ENCODE peak calls at places on chromosomes 7 and 10, in five cellular contexts. X is right lobe of liver, R is HepG2, J is gastrocnemius medialis, Q is A549. F is an unnamed sample.
A peak's percentile ranks its signal among the peaks of the same experiment; 100 is the strongest.

GRCh38 chr7:19051767-19052375 is 65.6 kb downstream of the TWIST1 start:
- ATAC-seq in X (peak; percentile 61), J (no peak), R (peak; percentile 46), Q (no peak), F (no peak)

GRCh38 chr7:18408868-18409267 is 86.7 kb upstream of the HDAC9 start:
- ATAC-seq in X (no peak), R (no peak), J (no peak), Q (no peak), F (no peak)

GRCh38 chr7:30147785-30148184 is 13.0 kb downstream of the MTURN start:
- ATAC-seq in J (no peak), X (no peak), Q (no peak), R (no peak), F (no peak)

GRCh38 chr7:5406957-5407930 is 16.4 kb downstream of the TNRC18 start:
- ATAC-seq in J (no peak), X (peak; percentile 24), Q (peak; percentile 13), R (peak; percentile 24), F (no peak)

GRCh38 chr10:48450233-48450810 is 143.8 kb downstream of the MAPK8 start:
- ATAC-seq in X (no peak), R (no peak), Q (no peak), J (no peak), F (no peak)

GRCh38 chr10:102410427-102411073 is 8.0 kb downstream of the PSD start:
- ATAC-seq in J (no peak), Q (no peak), R (no peak), X (no peak), F (no peak)

GRCh38 chr10:67978749-67979148 is 94.3 kb downstream of the SIRT1 start:
- ATAC-seq in X (no peak), Q (no peak), J (no peak), R (no peak), F (no peak)

GRCh38 chr7:41103331-41103730 is 599.6 kb downstream of the INHBA start:
- ATAC-seq in X (no peak), R (no peak), Q (no peak), J (no peak), F (no peak)

GRCh38 chr7:55308186-55308929 is 56.8 kb upstream of the LANCL2 start:
- ATAC-seq in J (no peak), R (peak; percentile 69), Q (no peak), X (no peak), F (no peak)

GRCh38 chr10:77527839-77528238 is 109.8 kb downstream of the KCNMA1 start:
- ATAC-seq in J (no peak), Q (no peak), X (no peak), R (no peak), F (no peak)

GRCh38 chr7:28889290-28889689 is 68.8 kb downstream of the TRIL start:
- ATAC-seq in X (no peak), R (no peak), J (no peak), Q (no peak), F (no peak)

GRCh38 chr10:106540606-106541005 is 623.9 kb downstream of the SORCS1 start:
- ATAC-seq in J (no peak), Q (no peak), X (no peak), R (no peak), F (no peak)

GRCh38 chr10:87712913-87713616 is 53.4 kb downstream of the PAPSS2 start:
- ATAC-seq in Q (no peak), R (no peak), J (no peak), X (no peak), F (no peak)

GRCh38 chr10:4678023-4678950 is 147.7 kb upstream of the AKR1E2 start:
- ATAC-seq in J (peak; percentile 85), Q (peak; percentile 88), X (peak; percentile 74), R (peak; percentile 48), F (peak; percentile 87)

GRCh38 chr10:103640436-103641181 is 147.1 kb downstream of the NEURL1 start:
- ATAC-seq in Q (no peak), R (no peak), X (no peak), J (peak; percentile 83), F (no peak)

GRCh38 chr7:106236065-106236464 is 48.7 kb downstream of the NAMPT start:
- ATAC-seq in Q (no peak), R (no peak), J (peak; percentile 80), X (peak; percentile 50), F (no peak)

GRCh38 chr10:84139126-84140035 is at the start of gene GHITM:
- ATAC-seq in Q (peak; percentile 96), X (peak; percentile 98), J (peak; percentile 98), R (peak; percentile 93), F (peak; percentile 99)
- TF ChIP-seq POLR2A in Q (peak; percentile 59), X (peak; percentile 94), J (peak; percentile 95), R (peak; percentile 84), F (peak; percentile 92)

GRCh38 chr10:11682267-11682683 is 59.9 kb upstream of the ECHDC3 start:
- ATAC-seq in J (no peak), R (no peak), Q (no peak), X (no peak), F (no peak)
- TF ChIP-seq POLR2A in J (no peak), R (no peak), Q (no peak), X (no peak), F (no peak)

DNA sequence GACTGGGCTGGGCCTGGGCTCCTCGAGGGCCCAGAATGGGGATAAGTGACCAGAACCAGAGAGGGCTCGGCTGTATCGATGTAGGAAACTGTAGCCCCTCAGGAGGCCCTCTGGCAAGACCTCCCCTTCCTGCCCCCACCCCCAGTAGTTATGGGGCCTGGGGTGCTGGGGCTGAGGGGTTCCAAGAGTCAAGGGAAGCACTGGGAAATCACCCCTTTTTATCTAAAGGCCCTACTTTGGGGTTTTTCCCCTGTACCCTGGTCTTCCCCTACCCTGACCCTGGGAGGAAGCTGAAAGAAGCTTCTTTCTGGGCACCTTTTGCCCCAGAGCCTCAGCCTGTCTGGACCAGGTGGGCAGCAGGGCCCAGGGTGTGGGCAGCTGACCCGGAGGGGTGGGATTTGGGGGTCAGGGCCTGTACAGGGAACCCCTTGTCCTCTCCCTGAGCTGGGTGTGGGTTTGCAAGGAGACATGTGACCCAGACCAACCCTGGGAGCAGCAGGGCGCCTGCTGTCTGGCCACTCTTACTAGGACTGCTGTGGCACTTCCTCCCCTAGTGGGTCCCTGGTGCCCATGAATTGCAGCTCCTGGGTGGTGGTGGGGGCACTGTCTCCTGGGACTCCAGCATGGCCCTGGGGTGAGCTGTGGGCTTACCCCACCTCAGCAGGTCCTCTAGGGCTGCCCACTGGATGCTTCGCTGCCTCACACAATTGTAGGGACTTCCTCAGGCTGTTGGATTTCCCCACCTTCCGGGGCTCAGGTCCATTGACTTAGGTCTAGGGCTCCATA is 1.5 kb downstream of the IRF5 start:
- ATAC-seq in R (peak; percentile 55), J (no peak), Q (no peak), X (peak; percentile 18), F (no peak)
- TF ChIP-seq POLR2A in R (no peak), J (no peak), Q (no peak), X (no peak), F (no peak)

DNA sequence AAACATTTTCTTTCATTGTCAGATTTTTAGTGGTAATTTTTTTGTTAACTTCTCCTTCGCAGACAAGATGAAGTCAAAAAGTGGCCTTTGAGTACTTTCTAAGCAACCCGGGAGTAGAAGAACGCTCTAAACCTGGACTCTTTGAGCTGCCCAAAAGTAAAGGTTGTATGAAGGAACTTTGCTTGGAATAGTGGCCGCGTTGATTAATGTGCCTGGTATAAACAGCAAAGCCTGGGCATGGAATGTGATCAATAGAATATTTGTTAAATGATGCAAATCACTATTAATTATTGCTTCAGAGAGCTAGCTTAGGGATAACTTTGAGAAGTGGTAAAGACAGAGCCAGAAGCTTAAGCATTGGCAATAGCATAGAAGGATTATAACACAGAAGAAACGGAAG is 475.1 kb upstream of the ANKRD30A start:
- ATAC-seq in J (no peak), R (no peak), X (no peak), Q (no peak), F (no peak)
- TF ChIP-seq POLR2A in J (no peak), R (no peak), X (no peak), Q (no peak), F (no peak)

DNA sequence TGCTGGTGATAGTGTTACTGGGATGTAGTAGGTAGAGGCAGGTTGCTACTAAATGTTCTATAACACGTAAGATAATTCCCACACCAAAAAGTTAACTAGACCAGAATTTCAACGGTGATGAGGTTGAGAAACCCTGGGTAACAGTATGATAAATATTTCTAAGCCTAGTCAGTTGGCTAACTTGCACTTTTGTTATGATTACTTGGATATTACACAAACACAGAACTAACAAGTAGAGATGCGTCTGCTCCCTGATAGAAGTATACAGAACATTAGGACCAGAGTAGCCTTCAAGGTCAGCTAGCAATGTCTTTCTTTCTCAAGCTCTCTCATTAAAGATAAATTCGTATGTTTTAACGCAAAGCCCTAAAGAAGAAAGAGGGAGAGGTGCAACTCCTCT is 86.2 kb upstream of the FZD8 start:
- ATAC-seq in X (no peak), R (no peak), Q (no peak), J (no peak), F (no peak)
- TF ChIP-seq POLR2A in X (no peak), R (no peak), Q (no peak), J (no peak), F (no peak)